ENCODE peak calls at places on chromosomes 2 and 18, in ten cellular contexts. S is ascending aorta, T is heart left ventricle, Y is fibroblast of lung, Z is GM23338, C is dorsolateral prefrontal cortex, G is ovary, M is psoas muscle, K is right atrium auricular region, V is stomach. W is an unnamed sample.

GRCh38 chr2:88729061-88729745 is 37.7 kb downstream of the RPIA start:
- DNase-seq in C (no peak), V (no peak), S (no peak), Z (no peak), M (no peak), K (no peak), Y (peak; percentile 19), T (no peak), G (no peak), W (no peak)

GRCh38 chr2:237996041-237996593 is 29.3 kb downstream of the UBE2F start:
- DNase-seq in M (no peak), C (no peak), K (no peak), V (no peak), S (no peak), Y (peak; percentile 78), G (no peak), T (no peak), Z (no peak), W (no peak)

GRCh38 chr18:47254341-47254939 is 3.0 kb upstream of the SKOR2 start:
- DNase-seq in Y (peak; percentile 44), Z (peak; percentile 94), K (no peak), G (no peak), T (no peak), V (no peak), S (no peak), M (no peak), C (no peak), W (no peak)

GRCh38 chr18:45336431-45336830 is 278.8 kb upstream of the SLC14A2 start:
- DNase-seq in M (no peak), K (no peak), C (no peak), G (no peak), T (no peak), V (no peak), Z (no peak), Y (no peak), S (no peak), W (no peak)

GRCh38 chr2:169743549-169743948 is 9.9 kb downstream of the KLHL23 start:
- DNase-seq in S (no peak), G (peak; percentile 74), C (no peak), V (no peak), Z (no peak), M (no peak), K (no peak), Y (no peak), T (no peak), W (no peak)

GRCh38 chr2:241882090-241882625 is 12.6 kb downstream of the RTP5 start:
- DNase-seq in C (no peak), M (peak; percentile 67), Y (no peak), V (peak; percentile 44), K (peak; percentile 72), G (peak; percentile 65), T (peak; percentile 61), Z (peak; percentile 65), S (no peak), W (peak; percentile 58)

GRCh38 chr2:231710751-231711676 is 2.7 kb downstream of the PTMA start:
- DNase-seq in V (peak; percentile 27), K (no peak), C (no peak), G (peak; percentile 50), S (no peak), Z (no peak), T (peak; percentile 51), M (peak; percentile 47), Y (peak; percentile 31), W (peak; percentile 76)

GRCh38 chr18:48803518-48803917 is 147.2 kb downstream of the SMAD7 start:
- DNase-seq in K (peak; percentile 50), C (no peak), G (no peak), S (no peak), Z (no peak), Y (no peak), V (peak; percentile 11), T (peak; percentile 21), M (no peak), W (peak; percentile 5)

GRCh38 chr2:13901526-13901925 is 731.0 kb upstream of the LRATD1 start:
- DNase-seq in C (no peak), Y (no peak), T (no peak), G (no peak), Z (no peak), M (no peak), V (no peak), K (no peak), S (no peak), W (no peak)
- H3K4me3 ChIP-seq in C (no peak overlapping the region), Y (no peak overlapping the region), T (no peak overlapping the region), G (no peak overlapping the region), Z (no peak overlapping the region), M (no peak overlapping the region), V (no peak overlapping the region), K (no peak overlapping the region), S (no peak overlapping the region), W (no peak overlapping the region)

DNA sequence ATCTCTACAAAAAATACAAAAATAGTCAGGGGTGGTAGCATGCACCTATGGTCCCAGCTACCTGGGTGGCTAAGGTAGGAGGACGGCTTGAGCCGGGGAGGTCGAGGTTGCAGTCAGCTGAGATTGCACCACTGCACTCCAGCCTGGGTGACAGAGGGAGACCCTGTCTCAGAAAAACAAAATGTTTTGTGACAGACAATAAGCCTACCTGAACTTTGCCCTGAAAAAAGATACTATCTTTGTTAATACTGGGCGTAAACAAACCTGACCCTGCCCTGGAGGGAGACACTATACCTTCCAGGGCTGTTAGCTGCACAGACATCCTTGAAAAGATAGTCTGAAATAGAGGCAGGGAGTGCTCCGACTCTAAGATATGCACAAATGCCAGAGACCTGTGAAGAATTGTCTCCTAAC is 21.1 kb upstream of the HK2 start:
- DNase-seq in K (no peak), G (no peak), C (no peak), Y (no peak), Z (no peak), S (no peak), T (no peak), M (no peak), V (no peak), W (no peak)
- TF ChIP-seq CTCF in K (no peak), G (no peak), C (no peak), Y (no peak), Z (no peak), S (no peak), T (no peak), M (no peak), V (no peak), W (no peak)

DNA sequence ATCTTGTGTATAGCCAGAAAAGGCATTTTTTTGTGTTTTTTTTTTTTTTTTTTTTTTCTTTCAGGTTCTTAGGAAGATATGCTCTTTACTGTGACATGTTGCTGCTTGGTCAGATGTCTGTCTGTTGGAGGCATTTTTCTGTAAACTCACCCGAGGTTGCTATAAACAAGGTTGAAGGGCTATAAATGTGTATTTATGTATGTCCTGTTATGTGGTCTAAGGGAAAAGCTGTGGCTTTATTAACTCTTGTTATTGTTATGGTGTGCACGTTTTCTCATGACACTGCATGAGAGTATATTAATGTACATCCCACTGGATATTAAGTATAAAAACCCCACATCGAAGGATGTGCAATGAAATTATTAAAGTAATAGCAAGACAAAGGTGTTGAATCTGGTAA is 102.0 kb downstream of the ZNF532 start:
- DNase-seq in K (no peak), V (no peak), C (no peak), Z (no peak), G (no peak), M (no peak), Y (no peak), S (no peak), T (no peak), W (no peak)
- H3K4me3 ChIP-seq in K (no peak overlapping the region), V (no peak overlapping the region), C (no peak overlapping the region), Z (no peak overlapping the region), G (no peak overlapping the region), M (no peak overlapping the region), Y (no peak overlapping the region), S (no peak overlapping the region), T (no peak overlapping the region), W (no peak overlapping the region)

GRCh38 chr2:130916438-130916705 is 79.7 kb downstream of the ARHGEF4 start:
- DNase-seq in K (no peak), Y (no peak), G (no peak), M (no peak), V (no peak), S (no peak), Z (peak; percentile 62), T (no peak), C (no peak), W (no peak)

GRCh38 chr2:130915595-130916437 is 79.1 kb downstream of the ARHGEF4 start:
- DNase-seq in G (no peak), V (no peak), Y (no peak), M (no peak), Z (peak; percentile 52), T (no peak), C (no peak), S (no peak), K (no peak), W (no peak)

GRCh38 chr2:130918421-130918820 is 81.7 kb downstream of the ARHGEF4 start:
- DNase-seq in G (no peak), T (no peak), M (no peak), S (no peak), C (no peak), K (no peak), V (no peak), Z (peak; percentile 57), Y (no peak), W (no peak)

GRCh38 chr2:130915149-130915548 is 78.4 kb downstream of the ARHGEF4 start:
- DNase-seq in Y (no peak), Z (no peak), T (no peak), G (no peak), K (no peak), V (no peak), M (no peak), C (no peak), S (no peak), W (no peak)

GRCh38 chr2:130917006-130917688 is 80.4 kb downstream of the ARHGEF4 start:
- DNase-seq in S (no peak), T (no peak), G (no peak), V (no peak), K (no peak), C (no peak), Y (no peak), Z (peak; percentile 19), M (no peak), W (no peak)
- TF ChIP-seq CTCF in S (no peak), T (no peak), G (no peak), V (no peak), K (no peak), C (no peak), Y (no peak), Z (no peak), M (no peak), W (no peak)

GRCh38 chr2:214069254-214069653 is 341.6 kb upstream of the VWC2L start:
- DNase-seq in T (no peak), K (no peak), G (no peak), S (no peak), V (no peak), M (no peak), Z (no peak), Y (peak; percentile 86), C (no peak), W (no peak)
- H3K4me3 ChIP-seq in T (no peak overlapping the region), K (no peak overlapping the region), G (no peak overlapping the region), S (no peak overlapping the region), V (no peak overlapping the region), M (no peak overlapping the region), Z (no peak overlapping the region), Y (peak overlapping the region; percentile 12), C (peak overlapping the region; percentile 51), W (no peak overlapping the region)

GRCh38 chr18:13180614-13181375 is 37.8 kb upstream of the LDLRAD4 start:
- DNase-seq in Z (no peak), M (no peak), T (no peak), S (no peak), C (no peak), K (no peak), Y (no peak), V (no peak), G (no peak), W (no peak)
- TF ChIP-seq CTCF in Z (no peak), M (no peak), T (no peak), S (no peak), C (no peak), K (no peak), Y (no peak), V (no peak), G (no peak), W (no peak)

W was measured in tibial artery.